ENCODE peak calls at places on chromosomes 11 and 22, in ten cellular contexts. U, J, G, K, E, Y, D, L, I and W are unnamed samples.

GRCh38 chr11:19938866-19939265 is 221.4 kb downstream of the DBX1 start:
- DNase-seq in U (no peak), J (no peak), G (no peak), K (no peak), E (no peak), Y (no peak), D (no peak), L (no peak), I (no peak), W (no peak)

GRCh38 chr11:66936326-66936725 is 21.9 kb downstream of the PC start:
- DNase-seq in U (no peak), J (no peak), G (no peak), K (no peak), E (no peak), Y (peak; percentile 70), D (no peak), L (no peak), I (peak; percentile 94), W (no peak)

GRCh38 chr22:38098410-38099249 is 11.9 kb downstream of the BAIAP2L2 start:
- DNase-seq in U (no peak), J (no peak), G (no peak), K (no peak), E (no peak), Y (peak; percentile 27), D (no peak), L (peak; percentile 97), I (peak; percentile 80), W (no peak)

GRCh38 chr11:119320593-119321524 is 3.9 kb upstream of the MCAM start:
- DNase-seq in U (no peak), J (peak; percentile 87), G (no peak), K (peak; percentile 65), E (peak; percentile 81), Y (no peak), D (peak; percentile 84), L (peak; percentile 98), I (peak; percentile 58), W (no peak)

GRCh38 chr11:5004429-5005274 is 10.0 kb downstream of the OR51L1 start:
- DNase-seq in U (peak; percentile 5), J (no peak), G (no peak), K (peak; percentile 77), E (no peak), Y (peak; percentile 1), D (no peak), L (no peak), I (peak; percentile 72), W (peak; percentile 29)

GRCh38 chr11:119511601-119512000 is 88.6 kb upstream of the THY1 start:
- DNase-seq in U (no peak), J (no peak), G (no peak), K (no peak), E (no peak), Y (no peak), D (no peak), L (no peak), I (no peak), W (no peak)

GRCh38 chr11:129862123-129862522 is 33.3 kb downstream of the NFRKB start:
- DNase-seq in U (no peak), J (no peak), G (no peak), K (no peak), E (no peak), Y (no peak), D (no peak), L (no peak), I (no peak), W (no peak)

GRCh38 chr11:108525161-108525560 is 27.0 kb upstream of the POGLUT3 start:
- DNase-seq in U (no peak), J (no peak), G (no peak), K (no peak), E (no peak), Y (no peak), D (no peak), L (no peak), I (no peak), W (no peak)

GRCh38 chr11:130416537-130416896 is 11.9 kb downstream of the ADAMTS8 start:
- DNase-seq in U (no peak), J (no peak), G (no peak), K (no peak), E (no peak), Y (no peak), D (no peak), L (no peak), I (no peak), W (no peak)

GRCh38 chr11:8838248-8838647 is 72.7 kb upstream of the AKIP1 start:
- DNase-seq in U (no peak), J (no peak), G (no peak), K (no peak), E (no peak), Y (peak; percentile 98), D (no peak), L (no peak), I (peak; percentile 85), W (no peak)

GRCh38 chr11:70928854-70929598 is 323.4 kb downstream of the SHANK2 start:
- DNase-seq in U (no peak), J (peak; percentile 3), G (no peak), K (no peak), E (no peak), Y (no peak), D (no peak), L (no peak), I (no peak), W (no peak)

GRCh38 chr11:46278387-46279173 is 1.1 kb downstream of the CREB3L1 start:
- DNase-seq in U (peak; percentile 77), J (peak; percentile 80), G (no peak), K (peak; percentile 81), E (peak; percentile 65), Y (no peak), D (peak; percentile 56), L (peak; percentile 97), I (peak; percentile 60), W (no peak)

GRCh38 chr11:34404280-34404679 is 34.5 kb upstream of the CAT start:
- DNase-seq in U (no peak), J (no peak), G (no peak), K (no peak), E (no peak), Y (no peak), D (no peak), L (no peak), I (no peak), W (no peak)

GRCh38 chr11:94519478-94520084 is 7.3 kb downstream of the C11orf97 start:
- DNase-seq in U (peak; percentile 38), J (no peak), G (no peak), K (peak; percentile 56), E (no peak), Y (no peak), D (no peak), L (peak; percentile 58), I (peak; percentile 59), W (no peak)

GRCh38 chr11:94518300-94518699 is 6.0 kb downstream of the C11orf97 start:
- DNase-seq in U (no peak), J (no peak), G (no peak), K (no peak), E (no peak), Y (no peak), D (no peak), L (no peak), I (no peak), W (no peak)

GRCh38 chr11:94524293-94524692 is 12.0 kb downstream of the C11orf97 start:
- DNase-seq in U (no peak), J (no peak), G (no peak), K (no peak), E (no peak), Y (no peak), D (no peak), L (no peak), I (no peak), W (no peak)

GRCh38 chr11:94525933-94526332 is 13.7 kb downstream of the C11orf97 start:
- DNase-seq in U (no peak), J (peak; percentile 90), G (peak; percentile 11), K (peak; percentile 93), E (peak; percentile 75), Y (no peak), D (peak; percentile 48), L (no peak), I (peak; percentile 86), W (peak; percentile 54)

GRCh38 chr11:94521684-94522083 is 9.4 kb downstream of the C11orf97 start:
- DNase-seq in U (no peak), J (no peak), G (no peak), K (no peak), E (no peak), Y (no peak), D (no peak), L (no peak), I (peak; percentile 37), W (no peak)
- TF ChIP-seq CTCF in U (peak; percentile 48), J (peak; percentile 40), G (peak; percentile 46), K (peak; percentile 55), E (no peak), Y (peak; percentile 60), D (no peak), L (peak; percentile 61), I (peak; percentile 57), W (no peak)

GRCh38 chr11:76444384-76445121 is at the start of gene EMSY:
- DNase-seq in U (peak; percentile 88), J (peak; percentile 99), G (peak; percentile 95), K (peak; percentile 98), E (peak; percentile 97), Y (peak; percentile 99), D (peak; percentile 98), L (peak; percentile 97), I (peak; percentile 100), W (peak; percentile 76)

GRCh38 chr11:76444065-76444383 is 794 bp upstream of the EMSY start:
- DNase-seq in U (no peak), J (no peak), G (no peak), K (no peak), E (no peak), Y (no peak), D (no peak), L (no peak), I (no peak), W (no peak)

GRCh38 chr11:76448506-76448905 is 3.7 kb downstream of the EMSY start:
- DNase-seq in U (no peak), J (no peak), G (no peak), K (no peak), E (no peak), Y (no peak), D (no peak), L (no peak), I (no peak), W (no peak)

GRCh38 chr11:76443254-76443935 is 1.4 kb upstream of the EMSY start:
- DNase-seq in U (no peak), J (no peak), G (no peak), K (no peak), E (no peak), Y (no peak), D (no peak), L (peak; percentile 78), I (peak; percentile 14), W (no peak)

GRCh38 chr11:76445122-76446084 is 585 bp downstream of the EMSY start:
- DNase-seq in U (peak; percentile 71), J (peak; percentile 92), G (peak; percentile 46), K (peak; percentile 92), E (peak; percentile 63), Y (peak; percentile 39), D (peak; percentile 80), L (peak; percentile 86), I (peak; percentile 84), W (peak; percentile 67)
- TF ChIP-seq CTCF in U (peak; percentile 20), J (no peak), G (no peak), K (no peak), E (no peak), Y (no peak), D (peak; percentile 13), L (peak; percentile 12), I (no peak), W (no peak)

GRCh38 chr11:77423624-77424023 is 50.3 kb downstream of the PAK1 start:
- DNase-seq in U (no peak), J (no peak), G (no peak), K (no peak), E (no peak), Y (no peak), D (no peak), L (no peak), I (no peak), W (no peak)
- TF ChIP-seq CTCF in U (no peak), J (no peak), G (no peak), K (no peak), E (no peak), Y (no peak), D (no peak), L (no peak), I (no peak), W (no peak)

GRCh38 chr11:64234840-64235379 is 526 bp downstream of the VEGFB start:
- DNase-seq in U (peak; percentile 79), J (no peak), G (no peak), K (peak; percentile 76), E (peak; percentile 42), Y (no peak), D (peak; percentile 59), L (peak; percentile 92), I (no peak), W (no peak)
- TF ChIP-seq CTCF in U (no peak), J (no peak), G (no peak), K (no peak), E (peak; percentile 21), Y (no peak), D (no peak), L (no peak), I (no peak), W (no peak)